ENCODE peak calls at places on chromosomes 1 and 21, in nine cellular contexts. Z, S, B, Q, D, C, T, Y and U are unnamed samples. For H3K4me1, the result is how much of the 10 kb centered on the place peaks cover.

GRCh38 chr1:41521766-41522165 is 37.3 kb upstream of the EDN2 start:
- DNase-seq in D (no peak), S (no peak), Z (no peak), C (peak), Y (no peak), B (no peak), Q (peak), T (no peak), U (no peak)

GRCh38 chr1:34885405-34886247 is 26.1 kb upstream of the SMIM12 start:
- DNase-seq in T (peak), Y (no peak), B (no peak), Q (peak), Z (peak), D (no peak), C (peak), S (peak), U (peak)

GRCh38 chr1:17826165-17826488 is 71.0 kb downstream of the ACTL8 start:
- DNase-seq in Q (peak), Z (peak), T (peak), D (no peak), Y (no peak), B (peak), C (no peak), S (peak), U (peak)

GRCh38 chr1:21324368-21325137 is 34.3 kb upstream of the ECE1 start:
- DNase-seq in Q (no peak), Z (peak), B (peak), Y (peak), T (peak), S (peak), C (peak), D (peak), U (peak)

GRCh38 chr1:52904590-52905375 is 16.8 kb downstream of the ECHDC2 start:
- DNase-seq in T (no peak), C (no peak), Q (peak), Y (no peak), Z (no peak), B (no peak), S (no peak), D (peak), U (no peak)

GRCh38 chr1:58768332-58768731 is 15.5 kb downstream of the JUN start:
- DNase-seq in C (no peak), Q (no peak), B (no peak), Z (no peak), T (no peak), S (no peak), Y (no peak), D (no peak), U (no peak)

GRCh38 chr1:198651685-198652400 is 13.0 kb downstream of the PTPRC start:
- DNase-seq in T (no peak), S (no peak), C (no peak), B (no peak), Q (no peak), Z (no peak), D (no peak), Y (no peak), U (no peak)

GRCh38 chr1:5099018-5099417 is 444.6 kb downstream of the AJAP1 start:
- DNase-seq in B (no peak), Y (no peak), Z (no peak), Q (no peak), C (no peak), D (no peak), T (no peak), S (no peak), U (no peak)

GRCh38 chr1:25006770-25007169 is 76.7 kb upstream of the RUNX3 start:
- DNase-seq in B (peak), Q (peak), Y (no peak), S (no peak), C (no peak), T (no peak), D (no peak), Z (peak), U (no peak)

GRCh38 chr1:3471356-3472087 is 17.1 kb downstream of the ARHGEF16 start:
- DNase-seq in C (peak), S (no peak), B (no peak), Q (peak), Z (no peak), T (peak), Y (no peak), D (peak), U (peak)

GRCh38 chr1:162972768-162973167 is 96.4 kb upstream of the RGS4 start:
- DNase-seq in D (no peak), B (no peak), T (no peak), C (no peak), Q (no peak), Y (no peak), S (no peak), Z (no peak), U (no peak)

GRCh38 chr1:20337581-20337980 is 46.9 kb downstream of the VWA5B1 start:
- DNase-seq in S (no peak), B (no peak), Y (no peak), C (no peak), Z (no peak), D (no peak), T (no peak), Q (no peak), U (no peak)

GRCh38 chr21:42456457-42456856 is 39.6 kb downstream of the RSPH1 start:
- DNase-seq in Y (no peak), T (no peak), B (no peak), Z (no peak), C (no peak), S (no peak), D (peak), Q (no peak), U (no peak)

GRCh38 chr1:208803371-208803811 is 559.2 kb upstream of the PLXNA2 start:
- DNase-seq in C (no peak), T (no peak), Z (no peak), D (no peak), B (no peak), Y (no peak), Q (peak), S (no peak), U (no peak)

DNA sequence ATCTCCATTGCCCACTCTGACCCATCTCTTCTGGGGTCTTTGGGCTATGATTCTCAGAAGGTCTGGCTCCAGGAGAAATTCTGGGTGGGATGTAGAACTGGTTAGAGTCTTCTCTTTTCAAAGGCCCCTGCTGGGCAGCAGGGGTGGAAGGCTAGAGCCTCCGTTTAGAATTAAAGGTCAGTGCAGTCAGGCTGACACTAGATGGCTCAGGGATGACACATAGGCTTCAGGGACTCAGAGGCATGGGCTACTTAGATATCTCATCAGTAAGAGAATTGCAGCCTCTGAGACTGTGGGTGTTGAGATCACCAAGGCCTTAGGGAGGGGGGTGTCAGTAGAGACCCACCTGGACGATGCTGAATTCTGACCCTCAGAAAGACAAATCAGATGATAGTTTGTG is 12.6 kb upstream of the PPM1J start:
- DNase-seq in Q (no peak), B (no peak), T (no peak), D (no peak), Z (no peak), Y (no peak), C (no peak), S (no peak), U (no peak)
- TF ChIP-seq CTCF in Q (no peak), B (no peak), T (no peak), D (no peak), Z (no peak), Y (peak), C (no peak), S (no peak), U (no peak)

DNA sequence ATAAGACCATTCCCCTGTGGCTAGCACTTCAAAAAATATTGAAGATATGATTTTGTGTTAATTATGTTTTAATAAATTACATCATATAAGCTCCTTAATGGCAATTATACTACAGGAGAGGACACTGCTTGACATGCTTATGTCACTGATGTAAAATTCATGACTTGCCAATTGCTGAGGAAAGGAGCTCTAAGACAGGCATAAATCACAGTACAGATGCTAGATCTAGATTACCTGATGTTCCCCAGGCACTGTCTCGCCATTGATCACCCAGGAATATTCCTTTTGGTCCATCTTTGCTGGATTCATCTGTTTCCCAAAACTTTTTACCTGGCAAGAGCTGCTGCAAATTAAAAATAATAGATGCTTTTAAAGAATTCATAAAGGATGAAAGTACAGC is 58.8 kb downstream of the PUM1 start:
- DNase-seq in Y (no peak), D (no peak), B (no peak), T (no peak), Q (no peak), Z (no peak), C (no peak), S (no peak), U (no peak)
- H3K4me1 ChIP-seq in Y (half or more), D (under half), B (under half), T (under half), Q (under half), Z (under half), C (under half), S (under half), U (half or more)

GRCh38 chr1:145916745-145917144 is 1.8 kb downstream of the PEX11B start:
- DNase-seq in D (no peak), S (no peak), Y (no peak), C (no peak), Q (no peak), T (no peak), Z (no peak), B (no peak), U (no peak)

GRCh38 chr1:145922266-145922665 is 3.7 kb upstream of the PEX11B start:
- DNase-seq in Y (no peak), D (no peak), Z (no peak), B (no peak), C (no peak), T (no peak), Q (no peak), S (no peak), U (no peak)

GRCh38 chr1:145917595-145917994 is 922 bp downstream of the PEX11B start:
- DNase-seq in Y (no peak), C (no peak), T (no peak), S (no peak), B (no peak), Z (no peak), D (no peak), Q (no peak), U (no peak)

GRCh38 chr1:145918144-145918991 is at the start of gene PEX11B:
- DNase-seq in T (peak), S (peak), B (peak), D (peak), Y (peak), Z (peak), Q (peak), C (peak), U (peak)

GRCh38 chr1:145918992-145919939 is 749 bp upstream of the PEX11B start:
- DNase-seq in C (peak), D (no peak), Y (no peak), B (peak), S (peak), T (peak), Q (peak), Z (peak), U (peak)
- TF ChIP-seq CTCF in C (no peak), D (no peak), Y (no peak), B (no peak), S (peak), T (no peak), Q (no peak), Z (peak), U (no peak)

DNA sequence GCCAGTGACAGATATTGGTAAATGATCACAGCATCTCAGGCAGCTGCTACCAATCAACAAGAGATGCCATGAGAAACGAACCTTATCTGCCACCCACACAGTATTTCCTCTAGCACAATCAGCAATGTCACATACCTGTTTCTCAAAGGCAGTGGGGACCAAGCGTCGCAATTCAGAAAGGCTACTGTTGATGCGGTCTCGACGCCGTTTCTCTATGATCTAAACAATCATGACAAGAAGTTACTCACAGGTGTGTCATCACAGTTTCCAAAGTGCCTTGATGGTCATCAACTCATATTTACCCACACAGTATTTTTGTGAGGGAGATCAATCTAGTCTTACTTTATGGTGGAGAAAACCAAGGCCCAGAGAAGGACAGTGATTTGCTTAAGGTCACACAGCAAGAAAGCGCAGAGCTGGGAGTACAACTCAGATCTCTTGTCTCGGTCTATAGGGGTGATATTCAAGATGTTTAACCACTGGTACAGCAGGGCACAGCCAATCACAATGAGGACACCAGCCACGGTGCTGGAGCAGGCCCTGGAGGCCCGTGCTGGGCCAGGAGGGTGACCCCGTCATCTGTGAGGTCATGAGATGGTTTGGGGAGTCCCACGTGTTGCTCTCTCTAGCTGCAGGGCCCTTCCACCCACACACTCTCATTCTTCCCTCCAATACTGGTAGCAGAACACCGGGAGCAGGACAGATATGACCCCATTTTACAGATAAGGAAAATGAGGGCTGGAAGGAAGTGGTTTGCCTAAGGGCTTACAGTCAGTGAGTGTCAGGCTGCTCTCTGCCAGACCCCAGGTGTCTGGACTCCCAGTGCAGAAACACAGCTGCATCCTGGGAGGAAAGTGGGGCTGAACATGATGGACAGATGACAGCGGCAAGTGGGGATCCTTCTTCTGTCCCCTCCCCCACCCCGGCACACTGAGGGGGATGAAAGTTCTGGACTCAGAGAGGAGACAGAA is 7.8 kb downstream of the HEYL start:
- DNase-seq in T (no peak), Z (no peak), Q (no peak), Y (no peak), C (no peak), B (no peak), D (no peak), S (no peak), U (no peak)
- H3K4me1 ChIP-seq in T (under half), Z (half or more), Q (under half), Y (under half), C (under half), B (under half), D (under half), S (under half), U (under half)

DNA sequence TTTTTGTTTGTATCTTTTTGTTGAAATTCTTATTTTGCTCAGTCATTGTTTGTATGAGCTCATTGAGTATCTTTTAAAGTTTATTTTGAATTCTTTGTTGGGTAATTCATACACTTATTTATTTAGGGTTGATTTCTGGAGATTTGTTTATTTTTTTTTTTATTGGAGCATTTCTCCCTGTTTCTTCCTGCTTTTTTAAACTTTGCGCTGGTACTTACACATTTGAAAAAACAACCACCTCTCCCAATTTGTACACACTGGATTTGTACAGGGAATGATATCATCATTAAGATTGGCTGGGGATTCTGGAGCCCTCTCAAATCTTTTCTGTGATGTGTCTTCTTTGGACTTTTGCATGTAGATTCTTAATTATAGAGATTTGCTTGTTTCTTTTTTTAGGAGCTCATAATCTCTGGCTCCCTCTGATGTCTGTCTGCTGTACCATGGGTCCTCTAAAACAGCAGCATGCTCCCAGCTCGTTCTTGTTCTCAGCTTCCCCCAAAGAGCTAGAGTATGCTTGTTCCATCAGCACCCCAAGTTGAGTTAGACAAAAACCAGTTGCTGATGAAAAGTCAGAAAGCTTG is 310.7 kb downstream of the DUSP10 start:
- DNase-seq in C (no peak), Y (no peak), Q (peak), T (no peak), S (no peak), Z (no peak), D (no peak), B (no peak), U (no peak)
- TF ChIP-seq CTCF in C (no peak), Y (no peak), Q (no peak), T (no peak), S (no peak), Z (no peak), D (no peak), B (no peak), U (peak)

DNA sequence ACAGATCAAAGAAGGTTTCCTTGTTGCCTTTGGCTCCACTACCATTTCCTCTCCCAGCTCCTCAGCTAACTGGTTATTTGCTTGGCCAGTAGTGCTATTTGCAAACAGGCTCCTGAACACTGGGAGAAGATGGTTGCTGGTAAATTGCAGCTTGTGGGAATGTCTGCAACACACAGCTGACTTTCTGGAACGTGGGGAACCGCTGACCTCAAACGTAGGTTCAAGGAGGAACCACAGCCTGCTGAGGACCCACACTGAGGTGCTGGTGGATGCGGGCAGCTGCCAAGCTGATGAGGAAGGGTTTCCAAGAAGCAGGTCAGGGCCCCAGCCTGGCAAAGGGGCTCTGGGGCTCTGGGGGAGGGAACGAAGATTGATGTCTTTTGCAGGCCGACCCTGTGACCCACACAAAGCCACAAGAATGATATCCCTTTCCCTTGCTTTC is 24.8 kb downstream of the GNG4 start:
- DNase-seq in Y (no peak), D (no peak), Z (no peak), C (no peak), B (no peak), Q (no peak), S (no peak), T (no peak), U (no peak)
- H3K4me1 ChIP-seq in Y (under half), D (under half), Z (under half), C (under half), B (under half), Q (under half), S (under half), T (under half), U (under half)

GRCh38 chr1:171801395-171801990 is 20.0 kb downstream of the METTL13 start:
- DNase-seq in Q (peak), Y (no peak), B (peak), S (no peak), C (no peak), Z (no peak), T (no peak), D (no peak), U (no peak)
- TF ChIP-seq CTCF in Q (peak), Y (peak), B (peak), S (peak), C (peak), Z (peak), T (peak), D (peak), U (peak)

DNA sequence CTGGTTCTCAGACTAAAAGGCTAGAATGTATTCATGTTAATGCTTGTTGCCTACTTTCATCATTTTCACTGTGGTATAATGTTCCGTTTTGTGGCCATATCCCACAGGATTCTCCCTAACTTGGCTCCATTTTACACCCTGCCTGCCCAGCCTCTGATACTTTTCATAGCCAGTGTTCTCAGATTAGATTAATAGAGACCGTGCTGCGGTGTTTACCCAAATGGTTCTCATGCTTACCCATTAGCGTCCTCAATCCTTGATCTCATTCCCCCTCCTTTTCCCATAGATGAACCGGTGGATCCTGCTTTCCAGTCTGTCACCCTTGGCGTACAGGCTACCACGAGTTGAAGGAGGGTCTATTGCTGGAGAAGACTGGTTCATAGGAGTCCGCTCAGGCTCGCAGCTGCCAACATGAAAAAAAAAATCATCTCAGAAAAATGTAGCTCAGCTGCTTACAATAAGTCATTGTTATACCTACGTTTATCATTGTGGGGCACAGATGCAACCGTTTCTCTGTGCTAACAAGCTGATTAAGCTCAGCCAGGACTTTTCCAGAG is 78.7 kb downstream of the SETD4 start:
- DNase-seq in Z (no peak), T (no peak), Q (no peak), B (no peak), D (no peak), C (no peak), S (no peak), Y (peak), U (no peak)
- H3K4me1 ChIP-seq in Z (under half), T (under half), Q (under half), B (under half), D (under half), C (under half), S (under half), Y (under half), U (under half)